ENCODE peak calls at places on chromosomes 3 and 15, in four cellular contexts. F is activated CD8-positive, alpha-beta memory T cell treated with anti-CD3 and anti-CD28 coated beads for 24 hours; A is AG09309; D is posterior cingulate gyrus. R is an unnamed sample.

GRCh38 chr3:119743921-119744320 is 38.0 kb upstream of the NR1I2 start:
- DNase-seq in F (no peak), A (no peak), D (no peak), R (no peak)

GRCh38 chr3:156264771-156265170 is 144.4 kb downstream of the KCNAB1 start:
- DNase-seq in F (no peak), A (no peak), D (no peak), R (no peak)

GRCh38 chr3:71693641-71694040 is 31.6 kb downstream of the EIF4E3 start:
- DNase-seq in F (no peak), A (no peak), D (no peak), R (no peak)

GRCh38 chr3:148077318-148077923 is 620.3 kb upstream of the AGTR1 start:
- DNase-seq in F (no peak), A (no peak), D (no peak), R (no peak)

GRCh38 chr3:56970401-56971002 is 90.0 kb upstream of the SPATA12 start:
- DNase-seq in F (no peak), A (no peak), D (peak; percentile 78), R (no peak)

GRCh38 chr15:66404532-66404931 is 17.8 kb downstream of the MAP2K1 start:
- DNase-seq in F (no peak), A (no peak), D (no peak), R (no peak)

GRCh38 chr15:86623236-86623635 is 543.6 kb downstream of the AGBL1 start:
- DNase-seq in F (no peak), A (no peak), D (no peak), R (no peak)

GRCh38 chr3:181075098-181075497 is 85.6 kb upstream of the DNAJC19 start:
- DNase-seq in F (no peak), A (no peak), D (peak; percentile 45), R (peak; percentile 74)

GRCh38 chr15:74958320-74958907 is 1.8 kb upstream of the RPP25 start:
- DNase-seq in F (no peak), A (no peak), D (peak; percentile 76), R (peak; percentile 75)

GRCh38 chr15:57259511-57260143 is 116.7 kb upstream of the CGNL1 start:
- DNase-seq in F (no peak), A (no peak), D (no peak), R (peak; percentile 53)

R was measured in ecto neural progenitor cell.